ENCODE peak calls at places on chromosomes 4 and X, in seven cellular contexts. One of them, this sample, is unnamed.

GRCh38 chr4:37054670-37055069 is 189.9 kb upstream of the NWD2 start:
- DNase-seq in CD4-positive, alpha-beta T cell: no peak
- DNase-seq in GM20000: no peak
- DNase-seq in fibroblast of lung: no peak
- DNase-seq in NB4: no peak
- DNase-seq in AG04450: no peak
- DNase-seq in WTC11: peak
- DNase-seq in this sample: peak

GRCh38 chr4:38728651-38729141 is 54.1 kb downstream of the TLR10 start:
- DNase-seq in CD4-positive, alpha-beta T cell: no peak
- DNase-seq in GM20000: no peak
- DNase-seq in fibroblast of lung: no peak
- DNase-seq in NB4: peak
- DNase-seq in AG04450: no peak
- DNase-seq in WTC11: peak
- DNase-seq in this sample: no peak

GRCh38 chrX:130728208-130728607 is 174.8 kb downstream of the ENOX2 start:
- DNase-seq in CD4-positive, alpha-beta T cell: no peak
- DNase-seq in GM20000: no peak
- DNase-seq in fibroblast of lung: peak
- DNase-seq in NB4: no peak
- DNase-seq in AG04450: no peak
- DNase-seq in WTC11: no peak
- DNase-seq in this sample: no peak

GRCh38 chr4:80266267-80266901 is at the start of gene FGF5:
- DNase-seq in CD4-positive, alpha-beta T cell: no peak
- DNase-seq in GM20000: peak
- DNase-seq in fibroblast of lung: peak
- DNase-seq in NB4: peak
- DNase-seq in AG04450: peak
- DNase-seq in WTC11: peak
- DNase-seq in this sample: peak

GRCh38 chrX:143635915-143636314 is at the start of gene SLITRK4:
- DNase-seq in CD4-positive, alpha-beta T cell: no peak
- DNase-seq in GM20000: no peak
- DNase-seq in fibroblast of lung: peak
- DNase-seq in NB4: no peak
- DNase-seq in AG04450: no peak
- DNase-seq in WTC11: no peak
- DNase-seq in this sample: peak

GRCh38 chr4:103136671-103137445 is 37.2 kb upstream of the BDH2 start:
- DNase-seq in CD4-positive, alpha-beta T cell: no peak
- DNase-seq in GM20000: no peak
- DNase-seq in fibroblast of lung: no peak
- DNase-seq in NB4: no peak
- DNase-seq in AG04450: no peak
- DNase-seq in WTC11: no peak
- DNase-seq in this sample: no peak

GRCh38 chr4:168486961-168487820 is 6.9 kb upstream of the DDX60L start:
- DNase-seq in CD4-positive, alpha-beta T cell: no peak
- DNase-seq in GM20000: no peak
- DNase-seq in fibroblast of lung: peak
- DNase-seq in NB4: peak
- DNase-seq in AG04450: no peak
- DNase-seq in WTC11: no peak
- DNase-seq in this sample: no peak

GRCh38 chrX:81890476-81890875 is 688.6 kb downstream of the SH3BGRL start:
- DNase-seq in CD4-positive, alpha-beta T cell: no peak
- DNase-seq in GM20000: no peak
- DNase-seq in fibroblast of lung: no peak
- DNase-seq in NB4: no peak
- DNase-seq in AG04450: no peak
- DNase-seq in WTC11: no peak
- DNase-seq in this sample: no peak

GRCh38 chrX:97315939-97316338 is 432.2 kb downstream of the RPA4 start:
- DNase-seq in CD4-positive, alpha-beta T cell: no peak
- DNase-seq in GM20000: no peak
- DNase-seq in fibroblast of lung: no peak
- DNase-seq in NB4: no peak
- DNase-seq in AG04450: no peak
- DNase-seq in WTC11: peak
- DNase-seq in this sample: no peak

GRCh38 chr4:3369781-3370660 is 71.7 kb upstream of the HGFAC start:
- DNase-seq in CD4-positive, alpha-beta T cell: no peak
- DNase-seq in GM20000: peak
- DNase-seq in fibroblast of lung: peak
- DNase-seq in NB4: peak
- DNase-seq in AG04450: peak
- DNase-seq in WTC11: no peak
- DNase-seq in this sample: no peak

GRCh38 chrX:35439692-35440091 is 358.4 kb upstream of the MAGEB16 start:
- DNase-seq in CD4-positive, alpha-beta T cell: no peak
- DNase-seq in GM20000: no peak
- DNase-seq in fibroblast of lung: no peak
- DNase-seq in NB4: no peak
- DNase-seq in AG04450: no peak
- DNase-seq in WTC11: no peak
- DNase-seq in this sample: no peak

GRCh38 chr4:22052076-22052475 is 103.5 kb upstream of the KCNIP4 start:
- DNase-seq in CD4-positive, alpha-beta T cell: no peak
- DNase-seq in GM20000: no peak
- DNase-seq in fibroblast of lung: no peak
- DNase-seq in NB4: no peak
- DNase-seq in AG04450: no peak
- DNase-seq in WTC11: no peak
- DNase-seq in this sample: no peak

GRCh38 chrX:17563515-17563914 is 173.8 kb upstream of the SCML1 start:
- DNase-seq in CD4-positive, alpha-beta T cell: no peak
- DNase-seq in GM20000: no peak
- DNase-seq in fibroblast of lung: no peak
- DNase-seq in NB4: no peak
- DNase-seq in AG04450: no peak
- DNase-seq in WTC11: no peak
- DNase-seq in this sample: no peak

GRCh38 chr4:157172011-157172410 is 48.5 kb upstream of the GRIA2 start:
- DNase-seq in CD4-positive, alpha-beta T cell: no peak
- DNase-seq in GM20000: no peak
- DNase-seq in fibroblast of lung: peak
- DNase-seq in NB4: no peak
- DNase-seq in AG04450: no peak
- DNase-seq in WTC11: no peak
- DNase-seq in this sample: no peak
- TF ChIP-seq CTCF in CD4-positive, alpha-beta T cell: no peak
- TF ChIP-seq CTCF in GM20000: no peak
- TF ChIP-seq CTCF in fibroblast of lung: peak
- TF ChIP-seq CTCF in NB4: no peak
- TF ChIP-seq CTCF in AG04450: peak
- TF ChIP-seq CTCF in WTC11: no peak
- TF ChIP-seq CTCF in this sample: no peak

DNA sequence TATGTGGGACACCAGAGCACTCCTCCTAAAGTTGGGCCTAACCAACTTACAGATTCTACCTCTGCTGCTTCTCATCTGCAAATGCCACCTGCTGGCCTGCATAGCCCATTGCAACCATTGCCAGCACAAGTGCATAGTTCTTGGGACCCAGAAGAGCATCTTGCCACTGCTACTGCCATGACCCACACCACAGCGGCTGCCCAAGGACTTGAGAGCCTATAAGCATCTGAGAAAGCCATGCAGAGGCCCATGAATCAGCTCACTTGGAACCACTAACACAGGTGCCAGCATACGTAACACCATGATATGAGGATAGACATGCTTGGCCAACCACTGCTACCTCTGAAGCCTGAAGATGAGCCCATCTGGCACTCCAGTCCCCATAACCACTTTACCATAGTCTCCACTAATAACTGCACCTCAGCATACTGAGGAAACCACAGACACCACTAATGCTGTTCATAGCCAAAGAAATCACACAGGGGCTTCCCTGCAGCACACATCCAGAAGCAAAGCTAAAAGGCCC is 258.1 kb upstream of the AGTR2 start:
- DNase-seq in CD4-positive, alpha-beta T cell: no peak
- DNase-seq in GM20000: peak
- DNase-seq in fibroblast of lung: no peak
- DNase-seq in NB4: no peak
- DNase-seq in AG04450: no peak
- DNase-seq in WTC11: peak
- DNase-seq in this sample: no peak
- TF ChIP-seq CTCF in CD4-positive, alpha-beta T cell: no peak
- TF ChIP-seq CTCF in GM20000: no peak
- TF ChIP-seq CTCF in fibroblast of lung: no peak
- TF ChIP-seq CTCF in NB4: peak
- TF ChIP-seq CTCF in AG04450: no peak
- TF ChIP-seq CTCF in WTC11: no peak
- TF ChIP-seq CTCF in this sample: no peak

GRCh38 chrX:28701222-28701621 is 114.0 kb downstream of the IL1RAPL1 start:
- DNase-seq in CD4-positive, alpha-beta T cell: no peak
- DNase-seq in GM20000: no peak
- DNase-seq in fibroblast of lung: no peak
- DNase-seq in NB4: no peak
- DNase-seq in AG04450: no peak
- DNase-seq in WTC11: no peak
- DNase-seq in this sample: no peak
- TF ChIP-seq CTCF in CD4-positive, alpha-beta T cell: no peak
- TF ChIP-seq CTCF in GM20000: no peak
- TF ChIP-seq CTCF in fibroblast of lung: no peak
- TF ChIP-seq CTCF in NB4: no peak
- TF ChIP-seq CTCF in AG04450: no peak
- TF ChIP-seq CTCF in WTC11: no peak
- TF ChIP-seq CTCF in this sample: no peak

GRCh38 chr4:145418739-145419138 is 62.9 kb upstream of the SMAD1 start:
- DNase-seq in CD4-positive, alpha-beta T cell: no peak
- DNase-seq in GM20000: no peak
- DNase-seq in fibroblast of lung: no peak
- DNase-seq in NB4: no peak
- DNase-seq in AG04450: no peak
- DNase-seq in WTC11: no peak
- DNase-seq in this sample: no peak

GRCh38 chr4:145427991-145428390 is 53.7 kb upstream of the SMAD1 start:
- DNase-seq in CD4-positive, alpha-beta T cell: no peak
- DNase-seq in GM20000: no peak
- DNase-seq in fibroblast of lung: no peak
- DNase-seq in NB4: no peak
- DNase-seq in AG04450: no peak
- DNase-seq in WTC11: no peak
- DNase-seq in this sample: no peak

GRCh38 chr4:145420595-145421214 is 60.9 kb upstream of the SMAD1 start:
- DNase-seq in CD4-positive, alpha-beta T cell: no peak
- DNase-seq in GM20000: no peak
- DNase-seq in fibroblast of lung: no peak
- DNase-seq in NB4: no peak
- DNase-seq in AG04450: no peak
- DNase-seq in WTC11: no peak
- DNase-seq in this sample: no peak

GRCh38 chr4:145427221-145427620 is 54.4 kb upstream of the SMAD1 start:
- DNase-seq in CD4-positive, alpha-beta T cell: no peak
- DNase-seq in GM20000: no peak
- DNase-seq in fibroblast of lung: no peak
- DNase-seq in NB4: no peak
- DNase-seq in AG04450: no peak
- DNase-seq in WTC11: no peak
- DNase-seq in this sample: no peak

GRCh38 chr4:145423017-145423708 is 58.5 kb upstream of the SMAD1 start:
- DNase-seq in CD4-positive, alpha-beta T cell: no peak
- DNase-seq in GM20000: no peak
- DNase-seq in fibroblast of lung: no peak
- DNase-seq in NB4: no peak
- DNase-seq in AG04450: no peak
- DNase-seq in WTC11: no peak
- DNase-seq in this sample: no peak
- TF ChIP-seq CTCF in CD4-positive, alpha-beta T cell: no peak
- TF ChIP-seq CTCF in GM20000: no peak
- TF ChIP-seq CTCF in fibroblast of lung: no peak
- TF ChIP-seq CTCF in NB4: no peak
- TF ChIP-seq CTCF in AG04450: no peak
- TF ChIP-seq CTCF in WTC11: no peak
- TF ChIP-seq CTCF in this sample: no peak

DNA sequence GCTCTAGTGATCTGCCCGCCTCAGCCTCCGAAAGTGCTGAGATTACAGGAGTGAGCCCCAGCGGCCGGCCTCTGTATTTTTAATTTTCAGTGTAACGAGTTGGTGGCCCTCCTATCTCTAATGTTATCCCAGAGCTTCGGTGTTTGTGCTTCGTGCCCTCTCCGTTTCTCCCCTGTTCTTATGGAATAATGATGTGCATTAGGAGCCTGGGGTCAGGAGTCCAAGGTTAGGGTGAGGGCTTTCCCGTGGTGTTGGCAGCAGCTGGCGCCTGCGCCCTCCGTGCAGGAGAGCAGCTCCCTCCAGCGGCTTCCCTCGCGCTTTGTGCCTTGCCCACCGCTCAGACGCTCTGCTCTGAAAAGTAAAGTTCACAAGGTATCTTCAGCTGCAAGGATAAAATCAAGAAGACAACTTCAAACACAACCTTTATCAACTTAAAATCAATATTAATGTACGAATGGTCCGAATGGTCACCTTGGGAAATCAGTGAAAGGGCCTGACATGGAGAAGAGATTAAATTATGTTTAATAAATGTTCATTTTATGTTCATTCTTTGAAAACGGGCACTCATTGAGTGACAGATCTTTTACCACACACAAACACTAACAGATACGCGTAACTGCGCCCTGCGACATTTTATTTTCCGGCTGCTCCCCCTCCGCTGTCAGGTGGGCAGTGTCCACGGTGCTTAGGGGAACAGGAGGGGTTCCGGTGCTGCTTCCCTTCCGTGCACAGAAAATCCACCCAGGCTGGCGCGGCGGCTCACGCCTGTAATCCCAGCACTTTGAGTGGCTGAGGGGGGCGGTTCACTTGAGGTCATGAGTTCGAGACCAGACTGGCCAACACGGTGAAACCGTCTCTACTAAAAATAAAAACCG is 62.4 kb downstream of the TRAPPC11 start:
- DNase-seq in CD4-positive, alpha-beta T cell: peak
- DNase-seq in GM20000: peak
- DNase-seq in fibroblast of lung: peak
- DNase-seq in NB4: peak
- DNase-seq in AG04450: no peak
- DNase-seq in WTC11: peak
- DNase-seq in this sample: peak
- TF ChIP-seq CTCF in CD4-positive, alpha-beta T cell: peak
- TF ChIP-seq CTCF in GM20000: no peak
- TF ChIP-seq CTCF in fibroblast of lung: peak
- TF ChIP-seq CTCF in NB4: peak
- TF ChIP-seq CTCF in AG04450: peak
- TF ChIP-seq CTCF in WTC11: no peak
- TF ChIP-seq CTCF in this sample: no peak